ENCODE peak calls at places on chromosomes 3 and 15, in four cellular contexts. R is uterus, Q is esophagus muscularis mucosa, D is tibial nerve. T is an unnamed sample. For H3K36me3, the result is how much of the 10 kb centered on the place peaks cover.

GRCh38 chr3:32502089-32502943 is at the start of gene CMTM6:
- DNase-seq in Q (peak), D (peak), R (peak), T (peak)

GRCh38 chr15:35876762-35877161 is 330.8 kb upstream of the DPH6 start:
- DNase-seq in Q (no peak), D (no peak), R (no peak), T (no peak)

GRCh38 chr3:159884661-159885402 is 103.8 kb upstream of the IL12A start:
- DNase-seq in D (no peak), R (no peak), Q (peak), T (no peak)

GRCh38 chr15:68599560-68600071 is 20.8 kb downstream of the CORO2B start:
- DNase-seq in R (no peak), D (no peak), Q (no peak), T (peak)

GRCh38 chr3:133258358-133258757 is 141.5 kb upstream of the BFSP2 start:
- DNase-seq in R (no peak), D (no peak), Q (no peak), T (peak)

GRCh38 chr15:29818141-29818540 is 4.1 kb downstream of the TJP1 start:
- DNase-seq in D (no peak), Q (no peak), R (no peak), T (no peak)

GRCh38 chr15:75125935-75126334 is 75.7 kb upstream of the C15orf39 start:
- DNase-seq in D (no peak), Q (no peak), R (no peak), T (no peak)

GRCh38 chr3:168187233-168187632 is 91.5 kb upstream of the GOLIM4 start:
- DNase-seq in R (no peak), Q (no peak), D (no peak), T (no peak)

GRCh38 chr3:37324752-37325407 is 150.5 kb upstream of the LRRFIP2 start:
- DNase-seq in D (no peak), R (no peak), Q (no peak), T (no peak)

GRCh38 chr3:134364061-134364935 is 9.9 kb downstream of the AMOTL2 start:
- DNase-seq in Q (peak), D (peak), R (peak), T (peak)

GRCh38 chr3:134366221-134366927 is 7.9 kb downstream of the AMOTL2 start:
- DNase-seq in Q (no peak), D (no peak), R (no peak), T (no peak)

GRCh38 chr3:134364936-134365765 is 9.1 kb downstream of the AMOTL2 start:
- DNase-seq in Q (no peak), D (no peak), R (no peak), T (no peak)

GRCh38 chr3:134366928-134367352 is 7.3 kb downstream of the AMOTL2 start:
- DNase-seq in R (peak), Q (no peak), D (no peak), T (no peak)

DNA sequence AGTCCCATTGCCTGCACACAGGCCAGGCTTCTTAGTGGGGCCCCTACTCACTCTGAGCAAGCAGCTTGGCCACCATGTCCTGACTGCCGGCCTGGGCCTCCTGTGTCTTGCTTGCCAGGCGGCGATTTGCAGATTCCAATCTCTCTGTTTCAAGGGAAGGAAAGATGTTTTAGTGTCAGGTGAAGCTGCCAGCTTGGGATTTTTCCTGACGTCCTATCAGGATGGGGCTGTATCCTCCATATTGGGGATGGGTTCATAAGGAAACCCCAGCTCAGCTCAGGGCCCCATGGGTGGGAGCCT is 8.5 kb downstream of the AMOTL2 start:
- DNase-seq in Q (no peak), D (no peak), R (no peak), T (no peak)
- H3K36me3 ChIP-seq in Q (half or more), D (under half), R (under half), T (half or more)

GRCh38 chr3:29318251-29318650 is 37.4 kb downstream of the RBMS3 start:
- DNase-seq in Q (no peak), D (no peak), R (no peak), T (no peak)
- H3K27ac ChIP-seq in Q (no peak), D (no peak), R (peak), T (no peak)

GRCh38 chr3:136495213-136495612 is 245.1 kb downstream of the PCCB start:
- DNase-seq in Q (no peak), D (no peak), R (no peak), T (no peak)
- H3K36me3 ChIP-seq in Q (under half), D (under half), R (under half), T (under half)

GRCh38 chr15:67024998-67025368 is 40.4 kb upstream of the SMAD3 start:
- DNase-seq in R (no peak), Q (no peak), D (no peak), T (no peak)

GRCh38 chr15:67022587-67022986 is 42.8 kb upstream of the SMAD3 start:
- DNase-seq in Q (no peak), D (no peak), R (no peak), T (no peak)

GRCh38 chr15:67023517-67024321 is 41.7 kb upstream of the SMAD3 start:
- DNase-seq in Q (no peak), R (no peak), D (no peak), T (no peak)

GRCh38 chr15:67025719-67026118 is 39.7 kb upstream of the SMAD3 start:
- DNase-seq in D (peak), R (peak), Q (no peak), T (peak)

DNA sequence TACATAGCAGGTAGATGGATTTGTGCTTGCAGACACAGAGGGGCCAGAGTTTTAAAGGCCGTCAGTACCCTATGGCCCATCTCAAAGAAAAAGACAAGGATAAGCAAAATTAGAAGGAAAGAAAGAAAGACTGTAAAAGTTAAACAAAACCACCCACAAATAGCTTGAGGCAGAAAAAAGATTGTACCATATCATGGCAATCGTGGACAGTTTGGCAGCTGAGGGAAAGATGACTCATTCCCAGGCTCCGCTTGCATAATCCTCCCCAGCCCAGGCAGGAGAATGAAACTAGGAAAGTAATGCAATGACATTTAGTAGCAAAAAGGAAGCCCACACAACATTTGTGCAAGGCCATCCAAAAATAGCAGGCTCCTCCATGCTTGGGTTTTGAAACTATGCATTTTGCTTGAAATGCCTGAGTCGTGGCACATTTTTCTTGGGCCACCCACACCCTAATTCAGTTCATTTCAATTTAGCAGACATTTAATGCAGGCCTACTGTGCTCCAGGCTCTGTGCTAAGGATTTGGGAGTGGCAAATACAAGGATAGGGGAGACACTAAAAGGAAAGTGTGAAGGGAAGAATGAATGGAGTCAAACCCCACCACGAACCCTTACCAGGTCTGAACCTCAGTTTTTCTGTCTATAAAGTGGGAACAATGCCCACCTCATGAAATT is 40.9 kb upstream of the SMAD3 start:
- DNase-seq in D (peak), R (peak), Q (no peak), T (peak)
- H3K27ac ChIP-seq in D (no peak), R (peak), Q (peak), T (peak)

GRCh38 chr3:3160826-3161225 is 18.7 kb downstream of the CRBN start:
- DNase-seq in Q (no peak), R (no peak), D (no peak), T (no peak)
- H3K36me3 ChIP-seq in Q (half or more), R (under half), D (under half), T (under half)

GRCh38 chr3:186219211-186219638 is 110.3 kb upstream of the ETV5 start:
- DNase-seq in R (no peak), Q (no peak), D (no peak), T (no peak)
- H3K27ac ChIP-seq in R (no peak), Q (no peak), D (no peak), T (no peak)

DNA sequence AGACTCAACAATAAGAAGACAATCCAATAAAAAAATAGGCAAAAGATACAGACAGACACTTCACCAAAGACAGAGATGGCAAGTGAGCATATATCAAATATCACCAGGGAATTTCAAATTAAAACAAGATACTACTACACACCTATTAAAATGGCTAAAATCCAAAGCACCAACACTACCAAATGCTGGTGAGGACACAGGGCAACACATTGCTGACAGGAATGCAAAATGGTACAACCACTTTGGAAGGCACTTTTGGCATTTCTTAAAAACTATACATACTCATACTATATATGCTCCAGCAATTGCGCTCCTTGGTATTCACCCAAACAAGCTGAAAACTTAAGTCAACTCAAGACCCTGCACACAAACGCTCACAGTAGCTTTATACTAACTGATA is 12.9 kb downstream of the DLG1 start:
- DNase-seq in R (no peak), D (no peak), Q (no peak), T (no peak)
- H3K36me3 ChIP-seq in R (under half), D (under half), Q (under half), T (half or more)

T was measured in brain microvascular endothelial cell.